ENCODE peak calls at places on chromosomes 6 and 20, in four cellular contexts. Z is H9, Q is mesendoderm, M is H1. P is an unnamed sample.

GRCh38 chr6:43014434-43014909 is 423 bp downstream of the KLHDC3 start:
- DNase-seq in Z (no peak), Q (no peak), M (no peak), P (peak)

GRCh38 chr20:54545959-54546358 is 70.6 kb downstream of the DOK5 start:
- DNase-seq in Z (no peak), Q (no peak), M (no peak), P (peak)

GRCh38 chr6:152136449-152136825 is 329.0 kb downstream of the ESR1 start:
- DNase-seq in Z (no peak), Q (no peak), M (no peak), P (no peak)

GRCh38 chr20:59163641-59164530 is at the start of gene ZNF831:
- DNase-seq in Z (no peak), Q (no peak), M (no peak), P (no peak)

GRCh38 chr20:8213270-8213669 is 81.2 kb downstream of the PLCB1 start:
- DNase-seq in Z (no peak), Q (peak), M (no peak), P (no peak)

GRCh38 chr6:71394001-71394432 is 105.4 kb downstream of the OGFRL1 start:
- DNase-seq in Z (no peak), Q (no peak), M (no peak), P (peak)

GRCh38 chr6:161373905-161374451 is 100.1 kb upstream of the AGPAT4 start:
- DNase-seq in Z (peak), Q (peak), M (peak), P (peak)

GRCh38 chr20:64242797-64243475 is 12.6 kb upstream of the PCMTD2 start:
- DNase-seq in Z (no peak), Q (no peak), M (no peak), P (no peak)

GRCh38 chr6:37558158-37558557 is 58.5 kb upstream of the CCDC167 start:
- DNase-seq in Z (no peak), Q (no peak), M (no peak), P (no peak)

GRCh38 chr6:135135835-135136234 is 45.3 kb upstream of the MYB start:
- DNase-seq in Z (no peak), Q (no peak), M (no peak), P (no peak)

GRCh38 chr6:112956696-112957525 is 609.8 kb downstream of the RFPL4B start:
- DNase-seq in Z (no peak), Q (no peak), M (no peak), P (peak)

GRCh38 chr6:28725274-28725809 is 198.4 kb downstream of the TRIM27 start:
- DNase-seq in Z (no peak), Q (no peak), M (no peak), P (no peak)

GRCh38 chr6:79706527-79706926 is 75.4 kb downstream of the SH3BGRL2 start:
- DNase-seq in Z (no peak), Q (no peak), M (no peak), P (no peak)

GRCh38 chr6:154791561-154792317 is 58.5 kb downstream of the SCAF8 start:
- DNase-seq in Z (no peak), Q (no peak), M (no peak), P (peak)

GRCh38 chr6:165577556-165577955 is 85.5 kb downstream of the PDE10A start:
- DNase-seq in Z (no peak), Q (no peak), M (no peak), P (no peak)

GRCh38 chr6:71299541-71300470 is 11.2 kb downstream of the OGFRL1 start:
- DNase-seq in Z (no peak), Q (peak), M (no peak), P (peak)

GRCh38 chr6:137259349-137259748 is 40.2 kb upstream of the IFNGR1 start:
- DNase-seq in Z (no peak), Q (no peak), M (no peak), P (peak)

DNA sequence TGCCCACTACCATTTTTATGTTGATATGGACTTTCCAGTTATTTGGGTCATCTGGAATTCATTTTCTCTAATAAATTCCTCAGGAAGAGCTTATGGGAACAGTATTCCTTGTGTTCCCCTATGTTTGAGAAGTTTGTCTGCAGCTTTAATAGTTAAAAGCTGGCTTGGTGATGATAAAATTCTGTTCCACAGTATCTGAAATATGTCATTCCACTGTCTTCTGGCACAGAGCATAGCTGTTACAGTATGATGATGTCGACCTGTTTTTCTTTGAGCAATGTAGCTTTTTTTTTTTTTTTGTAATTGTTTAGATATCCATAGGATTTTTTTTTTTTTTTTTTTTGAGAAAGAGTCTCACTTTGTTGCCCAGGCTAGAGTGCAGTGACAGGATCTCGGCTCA is 43.2 kb downstream of the NCOA3 start:
- DNase-seq in Z (no peak), Q (no peak), M (no peak), P (peak)
- H3K56ac ChIP-seq in Z (no peak), Q (no peak), M (no peak), P (no peak)

DNA sequence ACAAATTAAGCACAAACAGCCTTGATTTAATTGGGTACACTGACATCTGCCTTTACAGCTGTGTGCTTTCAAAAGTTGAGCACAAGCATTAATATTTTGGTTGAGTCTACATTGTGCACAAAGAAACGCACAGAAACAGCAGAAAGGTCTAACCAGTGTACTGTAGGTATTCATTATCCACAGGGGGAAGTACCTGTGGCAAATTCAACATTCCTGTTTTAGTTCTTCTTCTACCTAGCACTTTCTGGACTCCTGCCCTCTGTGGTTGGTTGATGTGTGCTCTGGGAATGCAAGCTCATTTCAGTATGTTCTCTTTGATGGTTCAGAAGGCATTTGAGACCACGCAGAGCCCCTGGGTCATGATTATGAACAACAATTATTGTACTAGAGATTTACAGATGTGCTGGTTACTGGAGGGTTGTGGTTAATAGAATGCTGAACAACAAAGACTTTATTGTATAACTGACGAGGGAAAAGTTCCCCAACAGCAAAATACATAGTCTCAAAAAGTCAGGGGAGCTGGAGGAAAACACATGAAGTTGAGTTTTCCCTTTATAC is 26.6 kb upstream of the DAAM2 start:
- DNase-seq in Z (no peak), Q (no peak), M (no peak), P (no peak)
- H3K56ac ChIP-seq in Z (no peak), Q (no peak), M (no peak), P (no peak)

DNA sequence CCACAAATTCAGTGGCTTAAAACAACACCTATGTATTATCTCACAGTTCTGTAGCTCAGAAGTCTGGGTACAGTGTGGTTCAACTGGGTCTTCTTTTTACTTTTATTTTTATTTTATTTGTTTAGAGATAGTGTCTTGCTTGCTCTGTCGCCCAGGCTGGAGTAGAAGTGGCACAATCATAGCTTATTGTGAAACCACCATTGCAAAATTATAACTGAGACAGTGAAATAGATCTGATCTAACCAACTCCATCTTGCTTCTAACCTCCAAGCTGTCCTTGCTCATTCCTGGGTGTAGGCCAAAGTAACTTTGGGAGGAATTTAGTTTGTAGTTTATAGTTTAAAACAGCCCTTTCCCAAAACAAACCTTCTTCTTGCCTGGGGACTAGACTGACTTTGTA is 193.7 kb upstream of the CDYL start:
- DNase-seq in Z (no peak), Q (no peak), M (no peak), P (peak)
- H3K56ac ChIP-seq in Z (no peak), Q (no peak), M (no peak), P (peak)

DNA sequence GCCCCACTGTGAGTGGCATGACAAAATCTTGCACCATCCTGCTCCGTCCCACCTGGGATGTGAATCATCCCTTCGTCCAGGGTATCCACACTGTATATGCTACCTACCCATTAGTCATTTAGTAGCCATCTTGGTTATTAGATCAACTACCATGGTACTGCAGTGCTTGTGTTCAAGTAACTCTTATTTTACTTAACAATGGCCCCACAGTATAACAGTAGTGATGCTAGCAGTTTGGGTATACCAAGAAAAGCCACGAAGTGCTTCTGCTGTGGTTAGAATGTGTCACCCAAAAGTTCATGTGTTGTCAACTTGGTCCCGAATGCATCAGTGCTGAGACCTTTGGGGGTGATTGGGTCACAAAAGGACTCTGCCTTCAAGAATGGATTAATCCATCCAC is 11.7 kb downstream of the OSER1 start:
- DNase-seq in Z (no peak), Q (no peak), M (no peak), P (no peak)
- H3K56ac ChIP-seq in Z (no peak), Q (no peak), M (no peak), P (no peak)

DNA sequence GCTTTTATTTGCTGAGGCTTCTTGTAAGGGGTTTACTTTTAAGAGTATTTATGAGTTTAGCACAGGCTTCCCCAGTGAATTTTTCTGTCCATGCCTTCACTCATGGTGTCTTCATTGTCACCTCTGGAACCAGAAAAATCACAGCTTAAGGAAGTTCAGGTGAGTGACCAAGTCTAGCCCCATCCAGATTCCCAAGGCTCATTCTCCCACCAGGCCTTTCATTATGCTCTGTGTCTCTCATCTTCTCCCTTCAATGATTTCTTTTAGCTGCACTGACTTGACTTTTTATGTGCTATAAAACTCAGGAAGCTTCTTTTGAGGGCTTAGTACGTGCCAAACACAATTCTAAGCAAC is 64.9 kb upstream of the NEDD9 start:
- DNase-seq in Z (no peak), Q (no peak), M (no peak), P (no peak)
- H3K56ac ChIP-seq in Z (no peak), Q (no peak), M (no peak), P (no peak)